ENCODE peak calls at places on chromosomes 2 and 18, in four cellular contexts. One of them, this sample, is unnamed.

GRCh38 chr2:185780890-185781289 is 42.3 kb downstream of the FSIP2 start:
- DNase-seq in fibroblast of the aortic adventitia: peak; percentile 6
- DNase-seq in AG08396: no peak
- DNase-seq in bronchial epithelial cell: no peak
- DNase-seq in this sample: no peak

GRCh38 chr2:124112966-124113365 is 87.9 kb downstream of the CNTNAP5 start:
- DNase-seq in AG08396: no peak
- DNase-seq in fibroblast of the aortic adventitia: peak; percentile 54
- DNase-seq in bronchial epithelial cell: peak; percentile 93
- DNase-seq in this sample: no peak

GRCh38 chr2:239208470-239209180 is 192.2 kb downstream of the HDAC4 start:
- DNase-seq in AG08396: no peak
- DNase-seq in fibroblast of the aortic adventitia: no peak
- DNase-seq in bronchial epithelial cell: no peak
- DNase-seq in this sample: no peak

GRCh38 chr2:218570850-218571249 is 2.2 kb downstream of the CNOT9 start:
- DNase-seq in fibroblast of the aortic adventitia: peak; percentile 41
- DNase-seq in AG08396: peak; percentile 24
- DNase-seq in bronchial epithelial cell: peak; percentile 5
- DNase-seq in this sample: no peak

GRCh38 chr2:147521936-147522335 is 322.9 kb upstream of the ACVR2A start:
- DNase-seq in AG08396: no peak
- DNase-seq in bronchial epithelial cell: no peak
- DNase-seq in fibroblast of the aortic adventitia: no peak
- DNase-seq in this sample: no peak

GRCh38 chr2:19895535-19895934 is 6.2 kb downstream of the TTC32 start:
- DNase-seq in fibroblast of the aortic adventitia: no peak
- DNase-seq in bronchial epithelial cell: no peak
- DNase-seq in AG08396: no peak
- DNase-seq in this sample: no peak

GRCh38 chr2:43340945-43341356 is 114.5 kb upstream of the ZFP36L2 start:
- DNase-seq in bronchial epithelial cell: peak; percentile 74
- DNase-seq in fibroblast of the aortic adventitia: peak; percentile 83
- DNase-seq in AG08396: no peak
- DNase-seq in this sample: no peak

GRCh38 chr2:158172719-158173118 is 71.0 kb downstream of the UPP2 start:
- DNase-seq in AG08396: no peak
- DNase-seq in fibroblast of the aortic adventitia: no peak
- DNase-seq in bronchial epithelial cell: no peak
- DNase-seq in this sample: no peak

GRCh38 chr2:126359494-126359893 is 296.5 kb upstream of the GYPC start:
- DNase-seq in bronchial epithelial cell: no peak
- DNase-seq in fibroblast of the aortic adventitia: peak; percentile 21
- DNase-seq in AG08396: no peak
- DNase-seq in this sample: no peak

GRCh38 chr2:186485871-186486650 is at the start of gene ZC3H15:
- DNase-seq in bronchial epithelial cell: peak; percentile 90
- DNase-seq in fibroblast of the aortic adventitia: peak; percentile 98
- DNase-seq in AG08396: peak; percentile 98
- DNase-seq in this sample: peak; percentile 95

GRCh38 chr18:31946305-31947046 is 3.5 kb upstream of the TRAPPC8 start:
- DNase-seq in AG08396: no peak
- DNase-seq in fibroblast of the aortic adventitia: no peak
- DNase-seq in bronchial epithelial cell: no peak
- DNase-seq in this sample: no peak